ENCODE peak calls at places on chromosome 9, in six cellular contexts. H is fibroblast of lung, E is lower lobe of right lung, Q is uterus, Y is astrocyte, O is fibroblast of mammary gland. A is an unnamed sample.

GRCh38 chr9:89174291-89174690 is 4.3 kb downstream of the SHC3 start:
- DNase-seq in Y (no peak), E (no peak), O (no peak), Q (no peak), H (no peak), A (no peak)

GRCh38 chr9:437066-438015 is 222.7 kb downstream of the DOCK8 start:
- DNase-seq in Q (peak), E (no peak), O (peak), Y (peak), H (peak), A (no peak)

GRCh38 chr9:81656004-81656403 is 33.3 kb downstream of the TLE1 start:
- DNase-seq in Q (no peak), Y (no peak), E (no peak), H (no peak), O (no peak), A (no peak)

GRCh38 chr9:115373000-115373709 is 255.2 kb upstream of the TNC start:
- DNase-seq in Q (no peak), O (peak), H (peak), Y (peak), E (no peak), A (peak)

GRCh38 chr9:117775576-117775975 is 71.4 kb downstream of the TLR4 start:
- DNase-seq in H (no peak), E (no peak), Y (no peak), O (no peak), Q (no peak), A (no peak)

GRCh38 chr9:70049236-70049635 is 5.6 kb downstream of the MAMDC2 start:
- DNase-seq in Q (peak), O (peak), H (peak), Y (peak), E (no peak), A (no peak)

GRCh38 chr9:81214975-81215374 is 474.4 kb downstream of the TLE1 start:
- DNase-seq in Y (no peak), H (no peak), O (no peak), E (no peak), Q (no peak), A (no peak)

GRCh38 chr9:113580954-113581311 is 117.4 kb downstream of the RGS3 start:
- DNase-seq in Q (no peak), E (no peak), O (no peak), H (no peak), Y (no peak), A (no peak)

GRCh38 chr9:129270205-129270604 is 92.1 kb upstream of the IER5L start:
- DNase-seq in Q (no peak), H (no peak), O (no peak), Y (no peak), E (peak), A (no peak)

GRCh38 chr9:75186767-75187380 is 98.6 kb downstream of the OSTF1 start:
- DNase-seq in Y (no peak), O (peak), Q (no peak), E (no peak), H (no peak), A (no peak)

GRCh38 chr9:28329323-28329722 is 756.0 kb upstream of the C9orf72 start:
- DNase-seq in O (no peak), H (no peak), E (no peak), Y (no peak), Q (no peak), A (no peak)

GRCh38 chr9:38417003-38417965 is 7.0 kb downstream of the IGFBPL1 start:
- DNase-seq in E (no peak), O (peak), Q (no peak), Y (no peak), H (no peak), A (no peak)

GRCh38 chr9:32340401-32340800 is 44.0 kb upstream of the ACO1 start:
- DNase-seq in E (no peak), O (no peak), Y (no peak), H (no peak), Q (no peak), A (no peak)

GRCh38 chr9:27183701-27184100 is 74.7 kb downstream of the TEK start:
- DNase-seq in O (peak), Q (no peak), E (no peak), Y (peak), H (peak), A (no peak)

GRCh38 chr9:125659954-125660353 is 47.1 kb downstream of the MAPKAP1 start:
- DNase-seq in Y (peak), O (peak), E (no peak), H (peak), Q (no peak), A (no peak)

GRCh38 chr9:134551657-134552348 is 89.8 kb upstream of the COL5A1 start:
- DNase-seq in E (peak), Y (peak), O (peak), H (peak), Q (no peak), A (peak)

GRCh38 chr9:87725356-87725899 is 491 bp upstream of the CTSL start:
- DNase-seq in Y (peak), E (no peak), O (peak), H (peak), Q (no peak), A (peak)

GRCh38 chr9:86867658-86868313 is 79.5 kb downstream of the GAS1 start:
- DNase-seq in H (no peak), O (no peak), Q (no peak), E (no peak), Y (no peak), A (no peak)

GRCh38 chr9:89593776-89594427 is 10.9 kb upstream of the GADD45G start:
- DNase-seq in Q (no peak), Y (no peak), H (peak), O (peak), E (peak), A (no peak)

GRCh38 chr9:75866273-75866871 is 24.1 kb upstream of the PCSK5 start:
- DNase-seq in O (peak), Q (peak), E (no peak), Y (peak), H (peak), A (no peak)

GRCh38 chr9:109766351-109766750 is 13.6 kb upstream of the PALM2AKAP2 start:
- DNase-seq in Y (peak), E (no peak), Q (no peak), H (peak), O (peak), A (no peak)

GRCh38 chr9:72476100-72476499 is 45.3 kb upstream of the TMC1 start:
- DNase-seq in Y (no peak), O (no peak), H (no peak), E (no peak), Q (no peak), A (no peak)

GRCh38 chr9:113828211-113828610 is 47.9 kb upstream of the ZNF618 start:
- DNase-seq in O (no peak), E (no peak), Q (no peak), Y (no peak), H (peak), A (no peak)

GRCh38 chr9:128098017-128098935 is 29.3 kb downstream of the PTGES2 start:
- DNase-seq in E (peak), Q (peak), H (peak), Y (peak), O (peak), A (peak)

GRCh38 chr9:128098936-128099931 is 28.3 kb downstream of the PTGES2 start:
- DNase-seq in H (peak), Q (no peak), E (no peak), Y (no peak), O (peak), A (no peak)

GRCh38 chr9:128096614-128097013 is 28.6 kb downstream of the SLC25A25 start:
- DNase-seq in H (no peak), E (no peak), O (no peak), Y (no peak), Q (no peak), A (no peak)

GRCh38 chr9:128094950-128095544 is 27.0 kb downstream of the SLC25A25 start:
- DNase-seq in Q (no peak), O (no peak), H (no peak), Y (no peak), E (peak), A (no peak)

DNA sequence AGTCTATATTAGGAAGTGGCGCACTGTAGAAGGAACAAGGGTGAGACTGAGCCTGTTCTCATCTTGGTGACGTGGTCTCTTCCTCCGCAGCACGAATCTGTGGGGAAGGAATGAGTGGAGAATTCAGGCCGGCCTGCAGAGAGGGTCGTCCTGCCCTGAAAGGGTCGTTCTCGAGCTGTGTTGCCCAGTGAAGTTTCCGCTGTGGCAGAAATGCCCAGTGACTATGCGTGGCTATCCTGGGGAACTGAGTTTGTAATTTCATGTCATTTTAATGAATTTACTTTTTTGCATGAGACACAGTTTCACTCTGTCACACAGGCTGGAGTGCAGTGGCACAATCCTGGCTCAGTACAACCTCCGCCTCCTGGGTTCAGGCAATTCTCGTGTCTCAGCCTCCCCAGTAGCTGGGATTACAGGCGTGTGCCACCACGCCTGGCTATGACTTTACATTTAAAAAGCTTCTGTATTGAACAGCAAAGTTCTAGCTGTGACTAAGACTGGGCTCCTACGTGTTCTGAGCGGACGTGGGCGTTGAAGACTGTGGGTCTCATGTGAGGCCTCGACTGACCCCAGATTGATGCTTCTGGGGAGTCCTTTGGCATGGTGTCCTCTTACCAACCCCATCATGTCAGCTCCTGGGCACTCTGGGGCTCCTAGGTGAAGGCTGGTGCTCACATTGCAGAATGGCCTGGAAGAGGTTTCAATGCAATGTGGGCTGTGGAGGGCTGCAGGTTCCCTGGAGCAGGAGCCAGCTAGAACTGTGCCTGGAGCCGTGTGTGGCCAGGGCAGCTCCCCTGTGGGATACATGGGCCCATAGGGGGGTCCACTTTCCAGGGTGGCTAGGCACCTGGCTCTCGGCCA is 29.4 kb downstream of the SLC25A25 start:
- DNase-seq in Y (no peak), H (peak), O (peak), E (peak), Q (no peak), A (no peak)
- H3K4me3 ChIP-seq in Y (peak), H (peak), O (no peak), E (peak), Q (no peak), A (no peak)

GRCh38 chr9:131404581-131404980 is 10.7 kb downstream of the PRRC2B start:
- DNase-seq in O (peak), H (peak), Q (no peak), E (no peak), Y (peak), A (no peak)
- TF ChIP-seq CTCF in O (no peak), H (peak), Q (no peak), E (no peak), Y (no peak), A (no peak)

GRCh38 chr9:111805262-111805661 is 10.5 kb upstream of the SHOC1 start:
- DNase-seq in Y (no peak), O (no peak), H (no peak), Q (no peak), E (no peak), A (no peak)

GRCh38 chr9:111807197-111807596 is 12.5 kb upstream of the SHOC1 start:
- DNase-seq in O (peak), H (no peak), Q (no peak), E (no peak), Y (no peak), A (no peak)

GRCh38 chr9:111804636-111805035 is 9.9 kb upstream of the SHOC1 start:
- DNase-seq in Q (no peak), Y (no peak), H (no peak), O (no peak), E (no peak), A (no peak)

GRCh38 chr9:111803924-111804323 is 9.2 kb upstream of the SHOC1 start:
- DNase-seq in H (no peak), Y (no peak), E (no peak), O (no peak), Q (no peak), A (no peak)

GRCh38 chr9:111805841-111806241 is 11.1 kb upstream of the SHOC1 start:
- DNase-seq in O (peak), H (peak), E (no peak), Q (no peak), Y (peak), A (peak)
- H3K4me3 ChIP-seq in O (no peak), H (no peak), E (no peak), Q (no peak), Y (no peak), A (no peak)

DNA sequence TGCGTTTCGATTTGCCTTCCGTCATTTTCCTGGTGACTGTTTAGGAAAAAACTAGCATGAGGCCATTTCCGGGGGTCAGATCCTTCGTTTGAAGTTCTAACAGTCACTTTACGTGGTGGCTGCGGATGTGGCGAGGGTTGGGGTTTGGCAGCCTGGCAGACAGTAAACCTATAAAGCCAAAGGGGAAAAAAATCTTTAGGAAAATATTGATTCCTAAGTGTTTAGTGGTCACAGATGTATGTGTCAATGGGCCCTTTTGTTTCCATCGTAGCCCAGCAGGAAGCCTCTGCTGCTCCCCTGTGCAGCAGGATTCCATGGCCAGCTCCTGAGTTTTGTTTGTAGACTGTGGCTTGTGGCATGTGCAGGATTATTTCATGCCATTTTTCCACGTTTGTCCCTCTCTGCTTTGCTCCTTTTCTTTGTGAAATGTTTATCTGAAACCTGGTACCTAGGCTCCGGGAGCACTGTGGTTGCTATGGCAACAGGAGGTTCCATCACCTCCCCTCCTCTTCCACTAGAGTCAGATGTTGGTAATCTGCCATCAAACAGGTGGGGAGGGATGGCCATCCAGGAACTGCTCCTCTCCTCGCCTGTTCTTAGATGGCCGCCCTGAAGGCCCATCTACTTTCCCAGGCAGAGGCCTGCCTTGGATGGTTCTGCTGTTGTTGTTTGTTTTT is 202.3 kb downstream of the AOPEP start:
- DNase-seq in O (no peak), Y (peak), Q (peak), E (no peak), H (peak), A (no peak)
- TF ChIP-seq CTCF in O (no peak), Y (no peak), Q (no peak), E (no peak), H (no peak), A (no peak)

GRCh38 chr9:112520646-112521045 is 34.0 kb downstream of the KIAA1958 start:
- DNase-seq in E (no peak), Y (no peak), Q (no peak), H (no peak), O (no peak), A (no peak)
- H3K4me3 ChIP-seq in E (no peak), Y (no peak), Q (no peak), H (no peak), O (no peak), A (no peak)

DNA sequence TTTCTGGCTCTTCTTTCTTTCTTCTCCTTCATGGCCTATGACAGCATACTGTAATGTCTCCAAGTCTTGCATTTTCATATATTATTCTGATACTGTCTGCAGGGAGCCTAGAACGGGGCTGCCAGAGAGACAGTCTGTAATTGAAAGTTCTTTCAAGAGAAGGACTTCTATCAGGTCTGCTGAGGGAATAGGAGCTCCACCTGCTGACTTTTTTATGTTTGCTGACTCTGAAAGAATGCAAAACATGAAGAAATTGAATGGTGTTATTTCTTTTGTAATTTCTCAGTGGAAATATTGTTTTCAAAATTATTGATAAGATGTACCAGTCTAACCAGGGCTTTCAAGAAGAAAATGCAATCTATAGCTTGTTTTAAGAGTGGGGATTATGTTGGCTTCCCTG is 121.9 kb upstream of the RFX3 start:
- DNase-seq in H (no peak), Q (no peak), E (no peak), Y (no peak), O (no peak), A (no peak)
- TF ChIP-seq CTCF in H (no peak), Q (no peak), E (no peak), Y (no peak), O (no peak), A (no peak)

GRCh38 chr9:127903557-127904475 is 4.4 kb upstream of the ST6GALNAC6 start:
- DNase-seq in E (peak), H (no peak), Q (peak), Y (no peak), O (no peak), A (no peak)
- H3K4me3 ChIP-seq in E (peak), H (no peak), Q (no peak), Y (no peak), O (no peak), A (no peak)

A was measured in HFF-Myc.